ENCODE peak calls at places on chromosomes 1 and 21, in four cellular contexts. M, Q, T and R are unnamed samples.
A peak's percentile ranks its signal among the peaks of the same experiment; 100 is the strongest.

GRCh38 chr1:230359992-230360391 is 66.1 kb downstream of the PGBD5 start:
- DNase-seq in M (no peak), Q (no peak), T (no peak), R (no peak)

GRCh38 chr1:41840592-41841246 is 78.0 kb downstream of the HIVEP3 start:
- DNase-seq in M (no peak), Q (no peak), T (no peak), R (no peak)

GRCh38 chr1:165661691-165662090 is 30.7 kb downstream of the MGST3 start:
- DNase-seq in M (no peak), Q (no peak), T (no peak), R (no peak)

GRCh38 chr1:186093437-186093836 is 281.6 kb downstream of the TPR start:
- DNase-seq in M (no peak), Q (no peak), T (no peak), R (no peak)

GRCh38 chr1:209038316-209038715 is 545.2 kb upstream of the CAMK1G start:
- DNase-seq in M (no peak), Q (no peak), T (no peak), R (no peak)

GRCh38 chr1:58162952-58163550 is 383.5 kb downstream of the OMA1 start:
- DNase-seq in M (no peak), Q (peak; percentile 44), T (peak; percentile 87), R (no peak)

GRCh38 chr1:22416555-22417454 is 34.8 kb upstream of the ZBTB40 start:
- DNase-seq in M (peak; percentile 64), Q (peak; percentile 85), T (peak; percentile 96), R (peak; percentile 63)

GRCh38 chr21:42282021-42282420 is 33.2 kb downstream of the TFF3 start:
- DNase-seq in M (no peak), Q (no peak), T (no peak), R (no peak)

GRCh38 chr1:243723458-243724043 is 126.5 kb downstream of the AKT3 start:
- DNase-seq in M (no peak), Q (no peak), T (no peak), R (no peak)